ENCODE peak calls at places on chromosomes 5 and 9, in six cellular contexts. One of them, this sample, is unnamed.

GRCh38 chr9:35914307-35914807 is 5.1 kb downstream of the SPAAR start:
- DNase-seq in RPMI7951: peak
- DNase-seq in germinal center: no peak
- DNase-seq in psoas muscle: peak
- DNase-seq in Right ventricle myocardium superior: peak
- DNase-seq in EH: peak
- DNase-seq in this sample: peak

GRCh38 chr9:16060457-16061129 is 507.8 kb downstream of the CCDC171 start:
- DNase-seq in RPMI7951: no peak
- DNase-seq in germinal center: no peak
- DNase-seq in psoas muscle: no peak
- DNase-seq in Right ventricle myocardium superior: no peak
- DNase-seq in EH: no peak
- DNase-seq in this sample: peak

GRCh38 chr9:109414125-109414785 is 83.9 kb downstream of the PTPN3 start:
- DNase-seq in RPMI7951: no peak
- DNase-seq in germinal center: no peak
- DNase-seq in psoas muscle: no peak
- DNase-seq in Right ventricle myocardium superior: no peak
- DNase-seq in EH: no peak
- DNase-seq in this sample: no peak

GRCh38 chr5:164597293-164597900 is 1092.0 kb downstream of the MAT2B start:
- DNase-seq in RPMI7951: no peak
- DNase-seq in germinal center: no peak
- DNase-seq in psoas muscle: no peak
- DNase-seq in Right ventricle myocardium superior: no peak
- DNase-seq in EH: no peak
- DNase-seq in this sample: peak

GRCh38 chr5:34790087-34790486 is 48.9 kb upstream of the TTC23L start:
- DNase-seq in RPMI7951: no peak
- DNase-seq in germinal center: no peak
- DNase-seq in psoas muscle: no peak
- DNase-seq in Right ventricle myocardium superior: no peak
- DNase-seq in EH: no peak
- DNase-seq in this sample: no peak

GRCh38 chr9:38018964-38019602 is 49.9 kb downstream of the SHB start:
- DNase-seq in RPMI7951: peak
- DNase-seq in germinal center: no peak
- DNase-seq in psoas muscle: no peak
- DNase-seq in Right ventricle myocardium superior: no peak
- DNase-seq in EH: peak
- DNase-seq in this sample: peak

GRCh38 chr9:127664678-127665507 is 41.9 kb upstream of the CFAP157 start:
- DNase-seq in RPMI7951: peak
- DNase-seq in germinal center: no peak
- DNase-seq in psoas muscle: no peak
- DNase-seq in Right ventricle myocardium superior: no peak
- DNase-seq in EH: peak
- DNase-seq in this sample: no peak

GRCh38 chr5:11504794-11505193 is 399.5 kb downstream of the CTNND2 start:
- DNase-seq in RPMI7951: peak
- DNase-seq in germinal center: no peak
- DNase-seq in psoas muscle: no peak
- DNase-seq in Right ventricle myocardium superior: no peak
- DNase-seq in EH: no peak
- DNase-seq in this sample: peak

GRCh38 chr9:6686396-6686795 is 40.9 kb upstream of the GLDC start:
- DNase-seq in RPMI7951: no peak
- DNase-seq in germinal center: no peak
- DNase-seq in psoas muscle: no peak
- DNase-seq in Right ventricle myocardium superior: no peak
- DNase-seq in EH: peak
- DNase-seq in this sample: peak

GRCh38 chr5:16539169-16539666 is 73.6 kb upstream of the ZNF622 start:
- DNase-seq in RPMI7951: peak
- DNase-seq in germinal center: no peak
- DNase-seq in psoas muscle: peak
- DNase-seq in Right ventricle myocardium superior: peak
- DNase-seq in EH: peak
- DNase-seq in this sample: peak

GRCh38 chr5:74502479-74502950 is 138.0 kb downstream of the ENC1 start:
- DNase-seq in RPMI7951: no peak
- DNase-seq in germinal center: no peak
- DNase-seq in psoas muscle: no peak
- DNase-seq in Right ventricle myocardium superior: no peak
- DNase-seq in EH: no peak
- DNase-seq in this sample: no peak

GRCh38 chr9:93071464-93071863 is 13.0 kb downstream of the SUSD3 start:
- DNase-seq in RPMI7951: peak
- DNase-seq in germinal center: peak
- DNase-seq in psoas muscle: no peak
- DNase-seq in Right ventricle myocardium superior: no peak
- DNase-seq in EH: peak
- DNase-seq in this sample: peak

GRCh38 chr5:37837101-37838032 is 2.5 kb downstream of the GDNF start:
- DNase-seq in RPMI7951: peak
- DNase-seq in germinal center: peak
- DNase-seq in psoas muscle: peak
- DNase-seq in Right ventricle myocardium superior: peak
- DNase-seq in EH: peak
- DNase-seq in this sample: peak

GRCh38 chr5:159393854-159394274 is 63.6 kb upstream of the IL12B start:
- DNase-seq in RPMI7951: no peak
- DNase-seq in germinal center: no peak
- DNase-seq in psoas muscle: no peak
- DNase-seq in Right ventricle myocardium superior: no peak
- DNase-seq in EH: no peak
- DNase-seq in this sample: no peak

GRCh38 chr5:111735829-111736228 is 21.2 kb downstream of the NREP start:
- DNase-seq in RPMI7951: peak
- DNase-seq in germinal center: no peak
- DNase-seq in psoas muscle: peak
- DNase-seq in Right ventricle myocardium superior: no peak
- DNase-seq in EH: peak
- DNase-seq in this sample: peak

GRCh38 chr5:94983861-94984535 is 300.9 kb downstream of the MCTP1 start:
- DNase-seq in RPMI7951: peak
- DNase-seq in germinal center: no peak
- DNase-seq in psoas muscle: no peak
- DNase-seq in Right ventricle myocardium superior: no peak
- DNase-seq in EH: peak
- DNase-seq in this sample: peak

GRCh38 chr5:109454726-109455505 is 45.1 kb upstream of the PJA2 start:
- DNase-seq in RPMI7951: peak
- DNase-seq in germinal center: no peak
- DNase-seq in psoas muscle: no peak
- DNase-seq in Right ventricle myocardium superior: no peak
- DNase-seq in EH: peak
- DNase-seq in this sample: peak

GRCh38 chr5:69364414-69364813 is 4.9 kb downstream of the AK6 start:
- DNase-seq in RPMI7951: peak
- DNase-seq in germinal center: peak
- DNase-seq in psoas muscle: no peak
- DNase-seq in Right ventricle myocardium superior: no peak
- DNase-seq in EH: peak
- DNase-seq in this sample: peak

GRCh38 chr9:116806075-116806474 is 119.0 kb downstream of the TRIM32 start:
- DNase-seq in RPMI7951: no peak
- DNase-seq in germinal center: no peak
- DNase-seq in psoas muscle: no peak
- DNase-seq in Right ventricle myocardium superior: no peak
- DNase-seq in EH: peak
- DNase-seq in this sample: peak